ENCODE peak calls at places on chromosomes 6 and 20, in ten cellular contexts. One of them, this sample, is unnamed.

GRCh38 chr6:105211831-105212230 is 32.0 kb upstream of the POPDC3 start:
- DNase-seq in fibroblast of pulmonary artery: no peak
- DNase-seq in cardiac fibroblast: no peak
- DNase-seq in AG04449: no peak
- DNase-seq in mucosa of descending colon: no peak
- DNase-seq in omental fat pad: no peak
- DNase-seq in fibroblast of mammary gland: peak; percentile 57
- DNase-seq in astrocyte: no peak
- DNase-seq in neural crest cell: no peak
- DNase-seq in GM13977: no peak
- DNase-seq in this sample: no peak

GRCh38 chr6:20168668-20169633 is 43.3 kb downstream of the MBOAT1 start:
- DNase-seq in AG04449: no peak
- DNase-seq in fibroblast of mammary gland: peak; percentile 47
- DNase-seq in fibroblast of pulmonary artery: peak; percentile 16
- DNase-seq in mucosa of descending colon: no peak
- DNase-seq in cardiac fibroblast: peak; percentile 5
- DNase-seq in GM13977: no peak
- DNase-seq in omental fat pad: no peak
- DNase-seq in astrocyte: no peak
- DNase-seq in neural crest cell: no peak
- DNase-seq in this sample: no peak

GRCh38 chr20:38680492-38681118 is 43.7 kb upstream of the SLC32A1 start:
- DNase-seq in GM13977: no peak
- DNase-seq in neural crest cell: peak; percentile 61
- DNase-seq in fibroblast of mammary gland: peak; percentile 29
- DNase-seq in mucosa of descending colon: no peak
- DNase-seq in astrocyte: peak; percentile 16
- DNase-seq in cardiac fibroblast: peak; percentile 38
- DNase-seq in AG04449: no peak
- DNase-seq in fibroblast of pulmonary artery: peak; percentile 59
- DNase-seq in omental fat pad: no peak
- DNase-seq in this sample: peak; percentile 18

GRCh38 chr6:99232003-99232402 is 117.5 kb downstream of the FAXC start:
- DNase-seq in cardiac fibroblast: no peak
- DNase-seq in GM13977: no peak
- DNase-seq in astrocyte: no peak
- DNase-seq in AG04449: no peak
- DNase-seq in fibroblast of mammary gland: no peak
- DNase-seq in mucosa of descending colon: no peak
- DNase-seq in fibroblast of pulmonary artery: no peak
- DNase-seq in omental fat pad: no peak
- DNase-seq in neural crest cell: no peak
- DNase-seq in this sample: no peak

GRCh38 chr6:3500262-3501001 is 43.6 kb upstream of the SLC22A23 start:
- DNase-seq in cardiac fibroblast: no peak
- DNase-seq in neural crest cell: no peak
- DNase-seq in AG04449: no peak
- DNase-seq in astrocyte: peak; percentile 85
- DNase-seq in fibroblast of mammary gland: peak; percentile 95
- DNase-seq in fibroblast of pulmonary artery: no peak
- DNase-seq in GM13977: no peak
- DNase-seq in omental fat pad: no peak
- DNase-seq in mucosa of descending colon: no peak
- DNase-seq in this sample: peak; percentile 63

GRCh38 chr6:169380493-169380892 is 126.8 kb upstream of the THBS2 start:
- DNase-seq in mucosa of descending colon: no peak
- DNase-seq in AG04449: no peak
- DNase-seq in fibroblast of pulmonary artery: no peak
- DNase-seq in GM13977: no peak
- DNase-seq in cardiac fibroblast: no peak
- DNase-seq in astrocyte: no peak
- DNase-seq in omental fat pad: no peak
- DNase-seq in fibroblast of mammary gland: no peak
- DNase-seq in neural crest cell: no peak
- DNase-seq in this sample: no peak

GRCh38 chr6:30735668-30736314 is 6.7 kb downstream of the FLOT1 start:
- DNase-seq in astrocyte: no peak
- DNase-seq in GM13977: peak; percentile 48
- DNase-seq in AG04449: no peak
- DNase-seq in fibroblast of pulmonary artery: no peak
- DNase-seq in mucosa of descending colon: no peak
- DNase-seq in neural crest cell: no peak
- DNase-seq in omental fat pad: no peak
- DNase-seq in fibroblast of mammary gland: no peak
- DNase-seq in cardiac fibroblast: no peak
- DNase-seq in this sample: no peak

GRCh38 chr20:17150858-17151257 is 76.0 kb upstream of the PCSK2 start:
- DNase-seq in omental fat pad: no peak
- DNase-seq in GM13977: no peak
- DNase-seq in fibroblast of mammary gland: no peak
- DNase-seq in cardiac fibroblast: no peak
- DNase-seq in AG04449: no peak
- DNase-seq in neural crest cell: no peak
- DNase-seq in astrocyte: no peak
- DNase-seq in fibroblast of pulmonary artery: no peak
- DNase-seq in mucosa of descending colon: no peak
- DNase-seq in this sample: no peak

GRCh38 chr6:48985025-48985424 is 478.0 kb downstream of the MMUT start:
- DNase-seq in fibroblast of mammary gland: peak; percentile 57
- DNase-seq in mucosa of descending colon: no peak
- DNase-seq in fibroblast of pulmonary artery: no peak
- DNase-seq in neural crest cell: no peak
- DNase-seq in GM13977: no peak
- DNase-seq in cardiac fibroblast: no peak
- DNase-seq in AG04449: no peak
- DNase-seq in astrocyte: peak; percentile 42
- DNase-seq in omental fat pad: no peak
- DNase-seq in this sample: no peak

GRCh38 chr6:28720357-28721231 is 194.9 kb downstream of the GPX5 start:
- DNase-seq in GM13977: no peak
- DNase-seq in mucosa of descending colon: no peak
- DNase-seq in neural crest cell: no peak
- DNase-seq in fibroblast of mammary gland: no peak
- DNase-seq in fibroblast of pulmonary artery: no peak
- DNase-seq in omental fat pad: no peak
- DNase-seq in AG04449: no peak
- DNase-seq in cardiac fibroblast: no peak
- DNase-seq in astrocyte: no peak
- DNase-seq in this sample: no peak

DNA sequence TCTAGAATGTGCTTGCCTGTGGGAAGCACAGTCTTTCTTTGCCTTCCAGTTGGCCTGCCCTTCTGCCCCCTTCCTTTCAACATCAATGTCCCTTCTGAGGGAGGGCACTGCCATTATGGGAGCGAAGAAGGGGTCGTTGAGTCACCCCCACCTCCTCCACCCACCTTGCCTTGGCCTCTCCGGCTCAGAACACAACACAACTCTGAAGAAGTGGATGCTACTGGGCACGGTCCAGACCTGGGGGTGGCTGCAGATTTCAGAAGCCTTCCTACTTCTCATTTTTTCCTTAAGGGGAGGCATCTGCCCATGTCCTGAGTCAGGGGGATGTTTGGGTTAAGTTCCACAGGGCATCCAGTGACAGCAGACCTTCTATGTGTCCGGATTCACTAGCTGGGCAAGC is 72.1 kb downstream of the GFOD1 start:
- DNase-seq in GM13977: no peak
- DNase-seq in cardiac fibroblast: no peak
- DNase-seq in astrocyte: no peak
- DNase-seq in fibroblast of pulmonary artery: no peak
- DNase-seq in fibroblast of mammary gland: no peak
- DNase-seq in neural crest cell: no peak
- DNase-seq in omental fat pad: no peak
- DNase-seq in AG04449: no peak
- DNase-seq in mucosa of descending colon: no peak
- DNase-seq in this sample: no peak
- TF ChIP-seq CTCF in GM13977: no peak
- TF ChIP-seq CTCF in cardiac fibroblast: no peak
- TF ChIP-seq CTCF in astrocyte: no peak
- TF ChIP-seq CTCF in fibroblast of pulmonary artery: no peak
- TF ChIP-seq CTCF in fibroblast of mammary gland: no peak
- TF ChIP-seq CTCF in neural crest cell: no peak
- TF ChIP-seq CTCF in omental fat pad: no peak
- TF ChIP-seq CTCF in AG04449: no peak
- TF ChIP-seq CTCF in mucosa of descending colon: no peak
- TF ChIP-seq CTCF in this sample: no peak

GRCh38 chr6:44245912-44246662 is 814 bp upstream of the HSP90AB1 start:
- DNase-seq in omental fat pad: peak; percentile 49
- DNase-seq in mucosa of descending colon: peak; percentile 94
- DNase-seq in fibroblast of pulmonary artery: peak; percentile 83
- DNase-seq in astrocyte: peak; percentile 75
- DNase-seq in fibroblast of mammary gland: peak; percentile 71
- DNase-seq in neural crest cell: peak; percentile 91
- DNase-seq in GM13977: peak; percentile 88
- DNase-seq in AG04449: no peak
- DNase-seq in cardiac fibroblast: peak; percentile 92
- DNase-seq in this sample: peak; percentile 71
- TF ChIP-seq CTCF in omental fat pad: no peak
- TF ChIP-seq CTCF in mucosa of descending colon: no peak
- TF ChIP-seq CTCF in fibroblast of pulmonary artery: no peak
- TF ChIP-seq CTCF in astrocyte: peak; percentile 6
- TF ChIP-seq CTCF in fibroblast of mammary gland: no peak
- TF ChIP-seq CTCF in neural crest cell: no peak
- TF ChIP-seq CTCF in GM13977: peak; percentile 61
- TF ChIP-seq CTCF in AG04449: peak; percentile 42
- TF ChIP-seq CTCF in cardiac fibroblast: no peak
- TF ChIP-seq CTCF in this sample: peak; percentile 57

GRCh38 chr6:165671222-165671715 is 8.2 kb upstream of the PDE10A start:
- DNase-seq in cardiac fibroblast: no peak
- DNase-seq in omental fat pad: no peak
- DNase-seq in AG04449: no peak
- DNase-seq in mucosa of descending colon: no peak
- DNase-seq in neural crest cell: no peak
- DNase-seq in fibroblast of pulmonary artery: no peak
- DNase-seq in astrocyte: no peak
- DNase-seq in GM13977: no peak
- DNase-seq in fibroblast of mammary gland: no peak
- DNase-seq in this sample: no peak
- TF ChIP-seq CTCF in cardiac fibroblast: no peak
- TF ChIP-seq CTCF in omental fat pad: no peak
- TF ChIP-seq CTCF in AG04449: no peak
- TF ChIP-seq CTCF in mucosa of descending colon: no peak
- TF ChIP-seq CTCF in neural crest cell: no peak
- TF ChIP-seq CTCF in fibroblast of pulmonary artery: no peak
- TF ChIP-seq CTCF in astrocyte: no peak
- TF ChIP-seq CTCF in GM13977: no peak
- TF ChIP-seq CTCF in fibroblast of mammary gland: no peak
- TF ChIP-seq CTCF in this sample: no peak

DNA sequence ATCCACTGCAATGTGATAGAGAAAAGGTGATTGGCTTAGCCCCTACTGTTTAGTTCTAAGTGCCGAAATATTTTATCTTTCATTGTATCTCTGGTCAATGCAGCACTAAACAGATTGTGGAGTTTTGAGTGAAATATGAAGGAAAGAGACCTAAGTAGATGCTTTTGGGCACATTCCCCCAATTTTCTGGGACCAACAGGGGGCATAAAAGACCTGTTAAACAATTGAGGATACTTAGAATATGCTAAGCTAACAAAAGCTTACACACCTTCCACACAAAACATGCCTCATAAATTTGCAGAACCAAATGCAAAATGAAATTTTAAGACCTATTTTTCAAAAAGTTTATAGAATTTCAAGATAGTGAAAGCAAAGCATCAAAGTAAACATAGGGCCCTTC is 746.9 kb downstream of the TBC1D32 start:
- DNase-seq in GM13977: no peak
- DNase-seq in fibroblast of mammary gland: no peak
- DNase-seq in astrocyte: no peak
- DNase-seq in mucosa of descending colon: no peak
- DNase-seq in cardiac fibroblast: no peak
- DNase-seq in omental fat pad: no peak
- DNase-seq in AG04449: no peak
- DNase-seq in fibroblast of pulmonary artery: no peak
- DNase-seq in neural crest cell: no peak
- DNase-seq in this sample: no peak
- TF ChIP-seq CTCF in GM13977: no peak
- TF ChIP-seq CTCF in fibroblast of mammary gland: no peak
- TF ChIP-seq CTCF in astrocyte: no peak
- TF ChIP-seq CTCF in mucosa of descending colon: no peak
- TF ChIP-seq CTCF in cardiac fibroblast: no peak
- TF ChIP-seq CTCF in omental fat pad: no peak
- TF ChIP-seq CTCF in AG04449: no peak
- TF ChIP-seq CTCF in fibroblast of pulmonary artery: no peak
- TF ChIP-seq CTCF in neural crest cell: no peak
- TF ChIP-seq CTCF in this sample: no peak

GRCh38 chr6:70215460-70215859 is 87.4 kb downstream of the COL9A1 start:
- DNase-seq in fibroblast of mammary gland: no peak
- DNase-seq in neural crest cell: no peak
- DNase-seq in astrocyte: no peak
- DNase-seq in mucosa of descending colon: no peak
- DNase-seq in fibroblast of pulmonary artery: no peak
- DNase-seq in GM13977: no peak
- DNase-seq in omental fat pad: no peak
- DNase-seq in AG04449: no peak
- DNase-seq in cardiac fibroblast: no peak
- DNase-seq in this sample: no peak

GRCh38 chr6:70208235-70208790 is 94.6 kb downstream of the COL9A1 start:
- DNase-seq in AG04449: no peak
- DNase-seq in astrocyte: no peak
- DNase-seq in omental fat pad: no peak
- DNase-seq in mucosa of descending colon: no peak
- DNase-seq in fibroblast of pulmonary artery: no peak
- DNase-seq in fibroblast of mammary gland: no peak
- DNase-seq in cardiac fibroblast: no peak
- DNase-seq in GM13977: no peak
- DNase-seq in neural crest cell: no peak
- DNase-seq in this sample: no peak

DNA sequence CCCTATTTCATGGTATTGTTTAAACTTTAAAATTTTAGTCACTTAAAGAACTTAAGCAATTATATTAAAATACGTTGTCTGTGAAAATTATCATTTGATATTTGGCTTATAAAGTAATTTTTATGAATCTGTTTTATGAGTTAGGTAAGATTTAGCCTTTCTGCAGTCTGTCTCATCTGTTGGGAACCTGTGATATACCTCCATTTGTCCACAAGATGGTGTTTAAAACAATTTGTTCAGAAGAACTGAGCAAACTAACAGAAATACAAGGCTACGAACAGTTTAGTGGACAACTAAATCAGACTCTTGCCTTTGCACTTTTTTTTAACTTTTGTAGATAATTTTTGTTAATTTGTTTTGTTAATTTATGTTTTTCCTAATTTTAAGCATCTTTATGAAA is 92.4 kb downstream of the COL9A1 start:
- DNase-seq in astrocyte: no peak
- DNase-seq in GM13977: peak; percentile 9
- DNase-seq in AG04449: no peak
- DNase-seq in mucosa of descending colon: no peak
- DNase-seq in neural crest cell: no peak
- DNase-seq in omental fat pad: no peak
- DNase-seq in cardiac fibroblast: no peak
- DNase-seq in fibroblast of pulmonary artery: peak; percentile 1
- DNase-seq in fibroblast of mammary gland: peak; percentile 2
- DNase-seq in this sample: no peak
- TF ChIP-seq CTCF in astrocyte: peak; percentile 24
- TF ChIP-seq CTCF in GM13977: peak; percentile 23
- TF ChIP-seq CTCF in AG04449: no peak
- TF ChIP-seq CTCF in mucosa of descending colon: no peak
- TF ChIP-seq CTCF in neural crest cell: peak; percentile 60
- TF ChIP-seq CTCF in omental fat pad: no peak
- TF ChIP-seq CTCF in cardiac fibroblast: peak; percentile 21
- TF ChIP-seq CTCF in fibroblast of pulmonary artery: peak; percentile 27
- TF ChIP-seq CTCF in fibroblast of mammary gland: peak; percentile 25
- TF ChIP-seq CTCF in this sample: peak; percentile 39

This sample was measured in HFFc6.